ENCODE peak calls at places on chromosomes 4 and X, in nine cellular contexts. H, P, U, M, O, Y, Q, S and R are unnamed samples.
A peak's percentile ranks its signal among the peaks of the same experiment; 100 is the strongest.

GRCh38 chr4:148998719-148999118 is 556.5 kb upstream of the NR3C2 start:
- DNase-seq in H (no peak), P (peak; percentile 0), U (no peak), M (no peak), O (peak; percentile 29), Y (no peak), Q (peak; percentile 68), S (no peak), R (peak; percentile 12)

GRCh38 chr4:123640271-123640670 is 243.7 kb downstream of the SPRY1 start:
- DNase-seq in H (no peak), P (peak; percentile 95), U (no peak), M (no peak), O (no peak), Y (no peak), Q (no peak), S (no peak), R (no peak)

GRCh38 chr4:168221298-168221697 is 97.3 kb downstream of the DDX60 start:
- DNase-seq in H (no peak), P (peak; percentile 64), U (peak; percentile 28), M (no peak), O (no peak), Y (peak; percentile 4), Q (no peak), S (no peak), R (peak; percentile 2)

GRCh38 chrX:38941675-38942074 is 140.4 kb downstream of the MID1IP1 start:
- DNase-seq in H (no peak), P (no peak), U (no peak), M (no peak), O (no peak), Y (no peak), Q (no peak), S (no peak), R (no peak)

GRCh38 chr4:64774626-64775025 is 365.4 kb upstream of the TECRL start:
- DNase-seq in H (no peak), P (peak; percentile 46), U (no peak), M (no peak), O (no peak), Y (no peak), Q (no peak), S (no peak), R (no peak)

GRCh38 chrX:1451251-1451675 is 1.4 kb downstream of the ASMTL start:
- DNase-seq in H (no peak), P (no peak), U (no peak), M (no peak), O (no peak), Y (no peak), Q (no peak), S (no peak), R (no peak)

GRCh38 chr4:37981844-37982720 is 21.9 kb downstream of the PTTG2 start:
- DNase-seq in H (no peak), P (no peak), U (no peak), M (no peak), O (no peak), Y (no peak), Q (no peak), S (no peak), R (peak; percentile 81)

GRCh38 chr4:41890085-41890484 is 45.1 kb upstream of the TMEM33 start:
- DNase-seq in H (no peak), P (no peak), U (no peak), M (no peak), O (no peak), Y (no peak), Q (no peak), S (no peak), R (no peak)

GRCh38 chr4:124997124-124997523 is 284.6 kb upstream of the ANKRD50 start:
- DNase-seq in H (no peak), P (no peak), U (no peak), M (no peak), O (no peak), Y (no peak), Q (no peak), S (no peak), R (no peak)

GRCh38 chr4:124993838-124994237 is 281.3 kb upstream of the ANKRD50 start:
- DNase-seq in H (no peak), P (no peak), U (no peak), M (no peak), O (no peak), Y (no peak), Q (no peak), S (no peak), R (no peak)

GRCh38 chr4:125003840-125004239 is 291.3 kb upstream of the ANKRD50 start:
- DNase-seq in H (no peak), P (no peak), U (no peak), M (no peak), O (no peak), Y (no peak), Q (no peak), S (no peak), R (no peak)

DNA sequence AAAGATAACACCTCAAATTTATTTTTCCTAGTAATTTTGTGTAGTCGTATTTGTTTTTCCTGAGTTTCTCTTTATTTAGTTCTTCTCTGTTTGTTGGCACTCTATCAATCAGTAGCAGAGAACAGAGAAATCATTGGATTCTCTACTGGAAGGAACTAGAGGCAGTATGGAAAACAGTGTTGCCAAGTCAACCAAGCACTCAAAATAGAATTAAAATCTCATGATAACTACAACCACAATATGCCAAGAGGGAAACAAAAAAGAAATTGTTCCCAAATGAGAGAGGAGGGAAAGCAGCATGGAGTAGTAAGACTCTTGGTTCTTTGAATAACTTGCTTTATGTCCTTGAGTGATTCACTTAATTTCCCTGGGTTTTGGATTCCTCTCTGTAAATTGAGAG is 285.4 kb upstream of the ANKRD50 start:
- DNase-seq in H (no peak), P (no peak), U (no peak), M (no peak), O (no peak), Y (no peak), Q (no peak), S (no peak), R (no peak)
- H3K27ac ChIP-seq in H (no peak overlapping the region), P (no peak overlapping the region), U (no peak overlapping the region), M (no peak overlapping the region), O (no peak overlapping the region), Y (no peak overlapping the region), Q (no peak overlapping the region), S (no peak overlapping the region), R (no peak overlapping the region)

DNA sequence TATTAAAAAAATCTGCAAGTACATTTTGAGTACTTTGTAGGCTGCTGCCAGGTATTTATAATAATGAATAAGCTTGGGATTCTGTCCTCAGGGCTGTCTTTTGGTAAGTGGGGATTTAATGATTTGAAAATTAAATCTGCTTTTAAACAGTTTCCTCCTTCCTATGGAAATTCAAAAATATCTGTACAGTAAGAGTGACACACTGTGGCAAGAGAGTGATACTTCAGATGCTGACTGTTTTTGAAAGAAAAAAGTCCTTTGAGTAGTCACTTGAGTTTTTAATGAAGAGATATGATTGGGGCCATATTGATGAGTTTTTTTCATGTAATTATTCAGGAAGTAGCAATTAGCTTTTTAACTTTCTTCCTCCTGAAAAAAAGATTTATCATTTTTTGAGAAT is 49.2 kb downstream of the SMARCAD1 start:
- DNase-seq in H (no peak), P (no peak), U (no peak), M (no peak), O (no peak), Y (peak; percentile 9), Q (no peak), S (no peak), R (no peak)
- H3K27ac ChIP-seq in H (no peak overlapping the region), P (no peak overlapping the region), U (no peak overlapping the region), M (no peak overlapping the region), O (no peak overlapping the region), Y (no peak overlapping the region), Q (no peak overlapping the region), S (no peak overlapping the region), R (no peak overlapping the region)

GRCh38 chrX:37349131-37350033 is at the start of gene PRRG1:
- DNase-seq in H (peak; percentile 85), P (peak; percentile 78), U (peak; percentile 76), M (peak; percentile 81), O (peak; percentile 94), Y (peak; percentile 77), Q (peak; percentile 96), S (peak; percentile 79), R (peak; percentile 62)

GRCh38 chrX:37348237-37349130 is 680 bp upstream of the PRRG1 start:
- DNase-seq in H (no peak), P (no peak), U (no peak), M (no peak), O (no peak), Y (no peak), Q (no peak), S (no peak), R (peak; percentile 38)

GRCh38 chrX:37347420-37347819 is 1.7 kb upstream of the PRRG1 start:
- DNase-seq in H (no peak), P (no peak), U (no peak), M (no peak), O (no peak), Y (no peak), Q (peak; percentile 5), S (no peak), R (peak; percentile 19)

GRCh38 chrX:37353646-37354045 is 4.5 kb downstream of the PRRG1 start:
- DNase-seq in H (no peak), P (no peak), U (no peak), M (no peak), O (no peak), Y (no peak), Q (no peak), S (no peak), R (peak; percentile 9)

DNA sequence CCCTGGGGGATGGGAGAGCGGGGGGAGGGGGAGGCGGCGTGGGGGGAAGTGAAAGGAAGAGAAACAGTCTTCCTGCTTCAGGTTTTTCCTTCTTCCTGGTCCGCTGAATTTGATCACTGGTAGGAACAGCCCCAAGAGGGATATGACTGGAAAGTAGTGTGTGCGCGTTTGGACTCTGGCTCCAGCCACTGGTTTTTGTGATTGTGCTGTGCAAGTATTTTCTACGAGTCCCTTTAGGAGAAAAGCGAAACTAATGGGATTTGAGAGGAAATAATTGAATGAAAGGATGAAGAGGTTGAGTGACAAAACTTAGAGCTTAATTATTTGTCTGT is 836 bp downstream of the PRRG1 start:
- DNase-seq in H (no peak), P (peak; percentile 12), U (no peak), M (no peak), O (no peak), Y (peak; percentile 59), Q (no peak), S (no peak), R (no peak)
- H3K27ac ChIP-seq in H (peak overlapping the region; percentile 70), P (peak overlapping the region; percentile 44), U (peak overlapping the region; percentile 78), M (no peak overlapping the region), O (peak overlapping the region; percentile 61), Y (no peak overlapping the region), Q (no peak overlapping the region), S (peak overlapping the region; percentile 88), R (peak overlapping the region; percentile 86)

GRCh38 chr4:7778524-7779193 is 161.0 kb downstream of the AFAP1 start:
- DNase-seq in H (no peak), P (no peak), U (no peak), M (peak; percentile 34), O (no peak), Y (no peak), Q (no peak), S (no peak), R (no peak)

GRCh38 chr4:7781361-7781760 is 158.3 kb downstream of the AFAP1 start:
- DNase-seq in H (no peak), P (no peak), U (no peak), M (peak; percentile 23), O (peak; percentile 54), Y (no peak), Q (no peak), S (peak; percentile 50), R (no peak)

GRCh38 chr4:7780751-7781348 is 158.8 kb downstream of the AFAP1 start:
- DNase-seq in H (no peak), P (no peak), U (no peak), M (no peak), O (no peak), Y (no peak), Q (no peak), S (no peak), R (no peak)

GRCh38 chr4:7777871-7778523 is 161.7 kb downstream of the AFAP1 start:
- DNase-seq in H (no peak), P (no peak), U (no peak), M (peak; percentile 7), O (no peak), Y (no peak), Q (no peak), S (no peak), R (no peak)

GRCh38 chr4:7779194-7779768 is 160.4 kb downstream of the AFAP1 start:
- DNase-seq in H (no peak), P (no peak), U (no peak), M (peak; percentile 10), O (peak; percentile 42), Y (no peak), Q (peak; percentile 39), S (peak; percentile 52), R (no peak)
- H3K27ac ChIP-seq in H (peak overlapping the region; percentile 83), P (no peak overlapping the region), U (no peak overlapping the region), M (peak overlapping the region; percentile 6), O (peak overlapping the region; percentile 67), Y (no peak overlapping the region), Q (no peak overlapping the region), S (peak overlapping the region; percentile 76), R (no peak overlapping the region)